ENCODE peak calls at places on chromosome 21, in four cellular contexts. T is psoas muscle, M is GM20000, K is fibroblast of lung. E is an unnamed sample.

GRCh38 chr21:25901580-25901979 is 166.8 kb downstream of the GABPA start:
- DNase-seq in T (no peak), M (no peak), K (no peak), E (no peak)

GRCh38 chr21:38533887-38534286 is 35.6 kb upstream of the ERG start:
- DNase-seq in T (no peak), M (no peak), K (peak), E (no peak)

GRCh38 chr21:34186119-34186719 is 112.8 kb downstream of the MRPS6 start:
- DNase-seq in T (no peak), M (no peak), K (peak), E (no peak)

GRCh38 chr21:36487641-36488307 is 7.9 kb upstream of the CLDN14 start:
- DNase-seq in T (no peak), M (no peak), K (peak), E (no peak)

GRCh38 chr21:25186278-25186677 is 421.0 kb downstream of the MRPL39 start:
- DNase-seq in T (no peak), M (no peak), K (peak), E (no peak)

GRCh38 chr21:33026878-33027400 is 1.2 kb downstream of the OLIG2 start:
- DNase-seq in T (no peak), M (peak), K (peak), E (no peak)

GRCh38 chr21:46459024-46459355 is 299 bp downstream of the DIP2A start:
- DNase-seq in T (no peak), M (no peak), K (no peak), E (no peak)

GRCh38 chr21:37700641-37701202 is 215.5 kb downstream of the KCNJ6 start:
- DNase-seq in T (no peak), M (peak), K (peak), E (no peak)

GRCh38 chr21:35048706-35049617 is at the start of gene RUNX1:
- DNase-seq in T (peak), M (peak), K (peak), E (no peak)

GRCh38 chr21:41326414-41327080 is 9.9 kb downstream of the FAM3B start:
- DNase-seq in T (no peak), M (no peak), K (no peak), E (no peak)

GRCh38 chr21:34707876-34708325 is 39.1 kb downstream of the CLIC6 start:
- DNase-seq in T (no peak), M (peak), K (no peak), E (no peak)

GRCh38 chr21:33300701-33301631 is 23.8 kb upstream of the IFNAR1 start:
- DNase-seq in T (no peak), M (no peak), K (no peak), E (no peak)

GRCh38 chr21:31987696-31988095 is 114.9 kb downstream of the HUNK start:
- DNase-seq in T (peak), M (no peak), K (no peak), E (no peak)

GRCh38 chr21:40243676-40244075 is 376.4 kb downstream of the PCP4 start:
- DNase-seq in T (no peak), M (no peak), K (no peak), E (no peak)

GRCh38 chr21:36535618-36536241 is 55.8 kb upstream of the CLDN14 start:
- DNase-seq in T (no peak), M (peak), K (no peak), E (no peak)

DNA sequence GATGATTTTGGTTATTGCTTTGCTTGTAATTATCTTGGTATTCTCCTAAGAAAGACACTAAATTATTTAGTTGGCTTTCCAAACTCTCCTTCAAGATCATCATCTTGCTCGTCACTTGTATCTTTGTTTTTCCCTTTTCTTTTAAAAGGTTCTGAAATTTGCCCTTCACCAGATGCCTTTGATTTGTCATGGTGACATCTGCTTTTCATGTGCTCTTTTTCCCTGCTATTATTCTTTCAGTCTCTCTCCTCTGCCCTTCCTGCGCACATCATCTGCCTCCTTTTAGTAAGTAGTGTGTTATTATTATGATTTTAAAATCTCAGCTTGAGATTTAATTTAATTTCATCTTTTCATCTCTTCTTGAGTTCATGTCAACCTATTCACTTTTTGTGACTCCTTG is 92.1 kb downstream of the BACH1 start:
- DNase-seq in T (no peak), M (no peak), K (no peak), E (no peak)
- TF ChIP-seq CTCF in T (no peak), M (no peak), K (no peak), E (no peak)

GRCh38 chr21:43332872-43333300 is 94.0 kb downstream of the SIK1 start:
- DNase-seq in T (peak), M (no peak), K (no peak), E (peak)

GRCh38 chr21:43333301-43334062 is 93.4 kb downstream of the SIK1 start:
- DNase-seq in T (peak), M (no peak), K (peak), E (peak)

GRCh38 chr21:43332461-43332860 is 94.5 kb downstream of the SIK1 start:
- DNase-seq in T (no peak), M (no peak), K (no peak), E (no peak)

GRCh38 chr21:43334214-43334958 is 92.5 kb downstream of the SIK1 start:
- DNase-seq in T (peak), M (no peak), K (no peak), E (no peak)

GRCh38 chr21:43335119-43335518 is 91.8 kb downstream of the SIK1 start:
- DNase-seq in T (no peak), M (no peak), K (no peak), E (no peak)
- TF ChIP-seq CTCF in T (no peak), M (no peak), K (no peak), E (no peak)

GRCh38 chr21:27292851-27293638 is 326.2 kb upstream of the ADAMTS5 start:
- DNase-seq in T (no peak), M (no peak), K (no peak), E (no peak)

GRCh38 chr21:27292229-27292628 is 325.3 kb upstream of the ADAMTS5 start:
- DNase-seq in T (no peak), M (no peak), K (no peak), E (no peak)

GRCh38 chr21:27290020-27290419 is 323.1 kb upstream of the ADAMTS5 start:
- DNase-seq in T (no peak), M (no peak), K (no peak), E (no peak)

GRCh38 chr21:27291006-27291405 is 324.1 kb upstream of the ADAMTS5 start:
- DNase-seq in T (no peak), M (no peak), K (peak), E (no peak)
- TF ChIP-seq CTCF in T (no peak), M (no peak), K (no peak), E (no peak)

GRCh38 chr21:44628707-44629391 is 2.0 kb downstream of the KRTAP10-9 start:
- DNase-seq in T (no peak), M (no peak), K (no peak), E (no peak)

GRCh38 chr21:44632067-44632466 is 5.1 kb upstream of the KRTAP10-10 start:
- DNase-seq in T (no peak), M (no peak), K (no peak), E (no peak)

GRCh38 chr21:44626262-44626661 is 631 bp upstream of the KRTAP10-9 start:
- DNase-seq in T (peak), M (no peak), K (no peak), E (no peak)

GRCh38 chr21:44626673-44627143 is at the start of gene KRTAP10-9:
- DNase-seq in T (no peak), M (no peak), K (no peak), E (no peak)

GRCh38 chr21:44630440-44630839 is 3.5 kb downstream of the KRTAP10-9 start:
- DNase-seq in T (no peak), M (no peak), K (no peak), E (no peak)
- TF ChIP-seq CTCF in T (no peak), M (no peak), K (no peak), E (no peak)